ENCODE peak calls at places on chromosomes 11 and 22, in seven cellular contexts. W is H9, P is IMR-90, H is mesendoderm, N is neuronal stem cell, A is mesenchymal stem cell, D is H1. X is an unnamed sample.

GRCh38 chr11:12453243-12453642 is 75.9 kb downstream of the PARVA start:
- DNase-seq in W (no peak), P (no peak), H (no peak), N (no peak), A (no peak), D (no peak), X (no peak)

GRCh38 chr22:43151251-43152000 is at the start of gene TSPO:
- DNase-seq in W (peak), P (peak), H (peak), N (peak), A (peak), D (no peak), X (no peak)

GRCh38 chr22:48224332-48224731 is 1461.9 kb downstream of the TBC1D22A start:
- DNase-seq in W (no peak), P (no peak), H (no peak), N (no peak), A (no peak), D (no peak), X (no peak)

GRCh38 chr22:44116755-44117684 is 63.7 kb upstream of the PARVG start:
- DNase-seq in W (no peak), P (no peak), H (no peak), N (no peak), A (no peak), D (no peak), X (no peak)

GRCh38 chr11:27234043-27234668 is 128.9 kb downstream of the CCDC34 start:
- DNase-seq in W (no peak), P (peak), H (no peak), N (no peak), A (peak), D (no peak), X (peak)

GRCh38 chr11:83011333-83012167 is 60.1 kb downstream of the RAB30 start:
- DNase-seq in W (no peak), P (no peak), H (no peak), N (no peak), A (no peak), D (no peak), X (no peak)

GRCh38 chr22:48342732-48343131 is 1484.9 kb downstream of the BRD1 start:
- DNase-seq in W (no peak), P (no peak), H (no peak), N (no peak), A (no peak), D (no peak), X (no peak)

GRCh38 chr22:29359469-29359868 is 28.9 kb downstream of the AP1B1 start:
- DNase-seq in W (peak), P (peak), H (peak), N (no peak), A (peak), D (no peak), X (peak)

GRCh38 chr22:26474687-26475086 is 8.9 kb downstream of the HPS4 start:
- DNase-seq in W (no peak), P (no peak), H (no peak), N (no peak), A (peak), D (no peak), X (no peak)

GRCh38 chr22:46969491-46969890 is 207.0 kb downstream of the TBC1D22A start:
- DNase-seq in W (no peak), P (no peak), H (no peak), N (no peak), A (no peak), D (no peak), X (no peak)

GRCh38 chr11:93849751-93850584 is 450 bp downstream of the VSTM5 start:
- DNase-seq in W (peak), P (no peak), H (no peak), N (peak), A (peak), D (no peak), X (peak)

GRCh38 chr11:66967670-66968425 is 7.3 kb upstream of the C11orf86 start:
- DNase-seq in W (no peak), P (peak), H (no peak), N (no peak), A (peak), D (no peak), X (no peak)

GRCh38 chr11:34343153-34343552 is 14.7 kb downstream of the ABTB2 start:
- DNase-seq in W (no peak), P (peak), H (no peak), N (no peak), A (peak), D (no peak), X (peak)

GRCh38 chr11:114377612-114378267 is 22.6 kb downstream of the C11orf71 start:
- DNase-seq in W (no peak), P (peak), H (peak), N (no peak), A (peak), D (no peak), X (no peak)

GRCh38 chr11:34977039-34977906 is 60.9 kb downstream of the PDHX start:
- DNase-seq in W (no peak), P (peak), H (peak), N (no peak), A (peak), D (no peak), X (peak)

GRCh38 chr11:13784848-13785247 is 116.4 kb downstream of the FAR1 start:
- DNase-seq in W (no peak), P (no peak), H (no peak), N (no peak), A (no peak), D (no peak), X (no peak)

GRCh38 chr11:101474666-101475065 is 109.1 kb downstream of the TRPC6 start:
- DNase-seq in W (no peak), P (no peak), H (no peak), N (no peak), A (no peak), D (no peak), X (no peak)

GRCh38 chr22:38766076-38766777 is 10.4 kb upstream of the SUN2 start:
- DNase-seq in W (peak), P (peak), H (peak), N (no peak), A (peak), D (peak), X (peak)

DNA sequence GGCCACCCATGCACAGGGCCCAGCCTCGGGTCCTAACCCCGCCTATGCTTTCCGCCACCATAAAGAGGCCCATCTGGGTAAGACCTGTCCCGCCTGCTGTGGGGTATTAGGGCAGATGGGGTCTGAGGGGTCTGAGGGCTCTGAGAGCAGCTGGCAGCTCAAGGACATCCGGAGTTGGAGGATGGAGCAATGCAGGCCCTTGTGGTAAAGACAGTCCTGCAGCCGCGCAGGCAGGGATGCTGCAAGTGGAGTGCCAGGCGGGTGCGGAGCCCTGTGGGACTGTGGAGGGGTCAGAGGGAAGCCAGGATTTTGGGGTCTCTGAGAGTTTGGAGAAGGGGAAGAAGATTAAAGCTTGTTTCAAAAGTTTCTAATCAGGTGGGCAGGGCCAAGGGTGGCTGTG is 81.3 kb upstream of the PITPNB start:
- DNase-seq in W (no peak), P (no peak), H (no peak), N (no peak), A (no peak), D (no peak), X (no peak)
- H2BK120ac ChIP-seq in W (no peak), P (no peak), H (no peak), N (no peak), A (no peak), D (no peak), X (no peak)

GRCh38 chr11:121866822-121867221 is 249.2 kb downstream of the BLID start:
- DNase-seq in W (no peak), P (no peak), H (no peak), N (no peak), A (no peak), D (no peak), X (no peak)

GRCh38 chr11:121863126-121863525 is 252.9 kb downstream of the BLID start:
- DNase-seq in W (no peak), P (no peak), H (no peak), N (no peak), A (no peak), D (no peak), X (no peak)

GRCh38 chr11:121870202-121871045 is 245.6 kb downstream of the BLID start:
- DNase-seq in W (no peak), P (no peak), H (no peak), N (no peak), A (no peak), D (no peak), X (no peak)

GRCh38 chr11:121869478-121869877 is 246.5 kb downstream of the BLID start:
- DNase-seq in W (no peak), P (no peak), H (no peak), N (no peak), A (no peak), D (no peak), X (no peak)

DNA sequence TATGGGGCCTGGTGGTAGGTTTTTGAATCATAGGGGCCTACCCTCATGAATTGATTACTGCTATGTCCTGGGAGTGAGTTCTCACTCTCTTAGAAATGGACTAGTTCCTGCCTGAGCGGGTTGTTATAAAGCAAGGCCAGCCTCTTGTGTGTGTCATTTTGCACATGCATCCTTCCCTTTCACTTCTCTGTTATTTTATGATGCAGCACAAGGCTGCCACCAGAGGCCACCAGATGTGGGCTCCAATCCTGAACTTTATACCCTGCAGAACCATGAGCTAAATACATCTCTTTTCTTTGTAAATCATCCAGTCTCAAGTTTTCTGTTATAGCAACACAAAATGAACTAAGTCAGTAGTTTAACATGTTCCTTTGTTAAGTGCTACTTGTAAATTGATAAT is 251.4 kb downstream of the BLID start:
- DNase-seq in W (no peak), P (no peak), H (no peak), N (no peak), A (no peak), D (no peak), X (no peak)
- H3K4ac ChIP-seq in W (no peak), P (no peak), H (no peak), N (no peak), A (no peak), D (no peak), X (no peak)

GRCh38 chr11:79431535-79431934 is 9.3 kb downstream of the TENM4 start:
- DNase-seq in W (no peak), P (peak), H (no peak), N (no peak), A (no peak), D (no peak), X (no peak)
- H3K18ac ChIP-seq in W (no peak), P (no peak), H (no peak), N (no peak), A (no peak), D (no peak), X (no peak)

GRCh38 chr22:23555118-23555517 is 25.0 kb downstream of the IGLL1 start:
- DNase-seq in W (no peak), P (no peak), H (no peak), N (no peak), A (no peak), D (no peak), X (no peak)
- H2BK120ac ChIP-seq in W (no peak), P (no peak), H (no peak), N (no peak), A (no peak), D (no peak), X (no peak)

GRCh38 chr11:1546077-1546535 is 26.0 kb downstream of the DUSP8 start:
- DNase-seq in W (peak), P (no peak), H (no peak), N (no peak), A (no peak), D (no peak), X (no peak)

GRCh38 chr11:1543606-1544263 is 28.3 kb downstream of the DUSP8 start:
- DNase-seq in W (no peak), P (no peak), H (no peak), N (no peak), A (no peak), D (no peak), X (no peak)

GRCh38 chr11:1546536-1547466 is 25.3 kb downstream of the DUSP8 start:
- DNase-seq in W (peak), P (peak), H (peak), N (peak), A (peak), D (no peak), X (no peak)

GRCh38 chr11:1544536-1544935 is 27.5 kb downstream of the DUSP8 start:
- DNase-seq in W (no peak), P (no peak), H (no peak), N (no peak), A (no peak), D (no peak), X (no peak)

GRCh38 chr11:1545432-1545831 is 26.6 kb downstream of the DUSP8 start:
- DNase-seq in W (no peak), P (no peak), H (no peak), N (no peak), A (no peak), D (no peak), X (no peak)
- H3K4ac ChIP-seq in W (no peak), P (no peak), H (no peak), N (no peak), A (no peak), D (no peak), X (no peak)

GRCh38 chr22:24177045-24177444 is 4.2 kb upstream of the SUSD2 start:
- DNase-seq in W (no peak), P (no peak), H (no peak), N (no peak), A (no peak), D (no peak), X (no peak)
- H3K18ac ChIP-seq in W (no peak), P (no peak), H (no peak), N (no peak), A (no peak), D (no peak), X (no peak)

GRCh38 chr11:70066136-70066520 is 12.0 kb upstream of the ANO1 start:
- DNase-seq in W (peak), P (no peak), H (no peak), N (no peak), A (no peak), D (no peak), X (no peak)
- H2BK120ac ChIP-seq in W (no peak), P (no peak), H (no peak), N (no peak), A (no peak), D (no peak), X (no peak)

DNA sequence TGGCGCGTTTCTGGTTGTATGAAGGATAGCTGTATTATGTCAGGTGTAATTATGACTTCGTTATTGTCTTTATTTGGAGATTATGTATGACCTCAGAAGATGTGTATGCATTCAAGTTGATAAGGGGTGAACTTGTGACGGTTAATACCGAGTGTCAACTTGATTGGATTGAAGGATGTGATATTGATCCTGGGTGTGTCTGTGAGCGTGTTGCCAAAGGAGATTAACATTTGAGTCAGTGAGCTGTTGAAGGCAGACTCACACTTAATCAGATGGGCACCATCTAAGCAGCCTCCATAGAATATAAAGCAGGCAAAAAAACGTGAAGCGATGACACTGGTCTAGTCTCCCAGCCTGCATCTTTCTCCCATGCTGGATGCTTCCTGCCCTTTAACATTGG is 15.3 kb upstream of the CD82 start:
- DNase-seq in W (no peak), P (no peak), H (no peak), N (no peak), A (no peak), D (no peak), X (no peak)
- H3K4ac ChIP-seq in W (no peak), P (no peak), H (no peak), N (no peak), A (no peak), D (no peak), X (no peak)

GRCh38 chr11:120168108-120168959 is 30.4 kb upstream of the TRIM29 start:
- DNase-seq in W (no peak), P (peak), H (no peak), N (no peak), A (no peak), D (no peak), X (peak)

GRCh38 chr11:120169981-120170698 is 32.2 kb upstream of the TRIM29 start:
- DNase-seq in W (no peak), P (no peak), H (no peak), N (no peak), A (no peak), D (no peak), X (no peak)

GRCh38 chr11:120170741-120171261 is 32.9 kb upstream of the TRIM29 start:
- DNase-seq in W (no peak), P (no peak), H (no peak), N (no peak), A (no peak), D (no peak), X (no peak)

GRCh38 chr11:120167659-120168058 is 29.7 kb upstream of the TRIM29 start:
- DNase-seq in W (no peak), P (no peak), H (no peak), N (no peak), A (no peak), D (no peak), X (no peak)

GRCh38 chr11:120168960-120169681 is 31.2 kb upstream of the TRIM29 start:
- DNase-seq in W (peak), P (peak), H (peak), N (peak), A (peak), D (peak), X (peak)
- H3K18ac ChIP-seq in W (no peak), P (no peak), H (peak), N (peak), A (peak), D (peak), X (no peak)